ENCODE peak calls at places on chromosomes 1 and 21, in eight cellular contexts. U is activated naive CD4-positive, alpha-beta T cell; X is kidney; L is GM06990; H is activated effector memory CD4-positive, alpha-beta T cell treated with anti-CD3 and anti-CD28 coated beads, Interleukin-2, amount 50 U/mL, for 16 hours; C is RWPE1; S is posterior vena cava; E is fibroblast of lung. M is an unnamed sample.

GRCh38 chr1:166182281-166182680 is 15.5 kb upstream of the FAM78B start:
- DNase-seq in C (no peak), U (no peak), E (no peak), X (no peak), H (no peak), L (no peak), S (no peak), M (no peak)

GRCh38 chr1:243819438-243819839 is 30.6 kb downstream of the AKT3 start:
- DNase-seq in H (no peak), S (peak; percentile 45), L (no peak), X (peak; percentile 31), U (no peak), E (no peak), C (no peak), M (no peak)

GRCh38 chr1:29004288-29004687 is 89.9 kb downstream of the EPB41 start:
- DNase-seq in X (no peak), H (no peak), U (no peak), S (no peak), E (no peak), L (no peak), C (peak; percentile 4), M (no peak)

GRCh38 chr1:213977909-213978308 is 9.9 kb upstream of the PROX1 start:
- DNase-seq in U (no peak), E (no peak), C (no peak), H (no peak), S (no peak), L (no peak), X (no peak), M (no peak)

GRCh38 chr1:118290046-118290445 is 105.0 kb upstream of the SPAG17 start:
- DNase-seq in C (no peak), E (no peak), U (no peak), S (no peak), H (no peak), L (no peak), X (no peak), M (no peak)

GRCh38 chr1:118049981-118050380 is 120.4 kb downstream of the WDR3 start:
- DNase-seq in L (no peak), X (no peak), U (no peak), E (no peak), H (no peak), S (no peak), C (no peak), M (no peak)

GRCh38 chr1:9280015-9280860 is 12.5 kb upstream of the SPSB1 start:
- DNase-seq in S (peak; percentile 91), H (peak; percentile 87), U (no peak), L (no peak), X (peak; percentile 73), C (peak; percentile 96), E (peak; percentile 95), M (peak; percentile 66)

GRCh38 chr1:59272507-59272906 is 24.4 kb upstream of the FGGY start:
- DNase-seq in X (no peak), L (peak; percentile 37), E (peak; percentile 61), H (no peak), C (peak; percentile 36), U (no peak), S (no peak), M (peak; percentile 62)

GRCh38 chr1:201888282-201889033 is at the start of gene SHISA4:
- DNase-seq in E (peak; percentile 61), X (peak; percentile 89), L (no peak), S (peak; percentile 90), H (no peak), U (no peak), C (no peak), M (peak; percentile 68)

GRCh38 chr1:234896477-234897364 is 231.9 kb downstream of the TOMM20 start:
- DNase-seq in C (no peak), E (peak; percentile 76), S (no peak), H (no peak), U (no peak), L (no peak), X (no peak), M (no peak)

GRCh38 chr1:55313903-55314302 is 98.7 kb upstream of the USP24 start:
- DNase-seq in X (no peak), U (no peak), L (no peak), H (no peak), S (no peak), E (peak; percentile 17), C (no peak), M (no peak)

GRCh38 chr1:228770779-228771223 is 35.5 kb downstream of the RHOU start:
- DNase-seq in H (no peak), S (no peak), C (no peak), X (no peak), U (no peak), L (no peak), E (no peak), M (no peak)

GRCh38 chr1:107357381-107357780 is 216.5 kb downstream of the NTNG1 start:
- DNase-seq in E (peak; percentile 67), X (no peak), H (no peak), S (no peak), U (no peak), C (no peak), L (no peak), M (no peak)

GRCh38 chr21:25871566-25871965 is 136.8 kb downstream of the GABPA start:
- DNase-seq in U (no peak), S (no peak), C (no peak), X (no peak), E (no peak), H (no peak), L (no peak), M (no peak)

GRCh38 chr1:180097319-180097605 is 57.4 kb upstream of the QSOX1 start:
- DNase-seq in E (no peak), X (no peak), H (no peak), S (no peak), C (no peak), L (no peak), U (no peak), M (no peak)

GRCh38 chr1:117096871-117097842 is 24.4 kb downstream of the TRIM45 start:
- DNase-seq in U (no peak), L (no peak), X (no peak), E (peak; percentile 69), C (no peak), H (no peak), S (no peak), M (no peak)

GRCh38 chr1:57741521-57741920 is 317.7 kb upstream of the DAB1 start:
- DNase-seq in H (no peak), C (no peak), S (no peak), X (no peak), U (no peak), L (peak; percentile 3), E (no peak), M (peak; percentile 43)

GRCh38 chr1:171188388-171189266 is 3.5 kb downstream of the FMO2 start:
- DNase-seq in X (no peak), L (no peak), E (peak; percentile 37), U (no peak), C (peak; percentile 27), S (no peak), H (peak; percentile 67), M (peak; percentile 46)

GRCh38 chr1:14650951-14651350 is 52.5 kb downstream of the KAZN start:
- DNase-seq in E (no peak), X (no peak), L (no peak), S (no peak), C (no peak), U (no peak), H (no peak), M (no peak)

GRCh38 chr21:42644223-42645208 is 8.9 kb upstream of the PDE9A start:
- DNase-seq in H (no peak), C (no peak), S (peak; percentile 75), X (peak; percentile 53), E (peak; percentile 15), L (no peak), U (no peak), M (no peak)

GRCh38 chr21:45421071-45421845 is 16.3 kb downstream of the COL18A1 start:
- DNase-seq in S (peak; percentile 78), H (no peak), U (no peak), E (no peak), L (no peak), C (peak; percentile 48), X (peak; percentile 93), M (no peak)

GRCh38 chr21:36323032-36323431 is 3.0 kb downstream of the MORC3 start:
- DNase-seq in E (no peak), H (no peak), L (no peak), S (no peak), X (no peak), U (no peak), C (no peak), M (no peak)

M was measured in GM13977.